ENCODE peak calls at places on chromosome 22, in four cellular contexts. J is A549, O is H1, W is endodermal cell. N is an unnamed sample. For H3K9me3, the result is how much of the 10 kb centered on the place peaks cover.

GRCh38 chr22:27682438-27682837 is 119.1 kb downstream of the MN1 start:
- DNase-seq in J (no peak), O (no peak), W (peak), N (no peak)

GRCh38 chr22:29291215-29291614 is 15.2 kb upstream of the GAS2L1 start:
- DNase-seq in W (peak), J (no peak), O (no peak), N (no peak)

GRCh38 chr22:44928711-44929347 is 81.0 kb downstream of the PHF21B start:
- DNase-seq in O (no peak), W (no peak), J (no peak), N (no peak)

GRCh38 chr22:37309221-37310074 is 27.1 kb downstream of the CYTH4 start:
- DNase-seq in O (no peak), J (no peak), W (no peak), N (no peak)

GRCh38 chr22:30390974-30391691 is 3.9 kb upstream of the RNF215 start:
- DNase-seq in J (peak), O (peak), W (peak), N (no peak)

GRCh38 chr22:29073618-29074275 is 912 bp downstream of the KREMEN1 start:
- DNase-seq in W (peak), O (no peak), J (no peak), N (peak)

GRCh38 chr22:46349681-46350080 is 14.2 kb downstream of the TRMU start:
- DNase-seq in W (no peak), J (no peak), O (no peak), N (no peak)

GRCh38 chr22:17366830-17367229 is 2.4 kb upstream of the CECR2 start:
- DNase-seq in J (peak), O (no peak), W (peak), N (no peak)

GRCh38 chr22:17172172-17172833 is 13.2 kb upstream of the HDHD5 start:
- DNase-seq in J (no peak), O (no peak), W (peak), N (no peak)

GRCh38 chr22:49934144-49934890 is 15.9 kb downstream of the CRELD2 start:
- DNase-seq in W (no peak), J (no peak), O (no peak), N (peak)

GRCh38 chr22:25193548-25193947 is 6.1 kb upstream of the CRYBB3 start:
- DNase-seq in J (no peak), W (peak), O (no peak), N (no peak)

GRCh38 chr22:28759861-28760560 is 12.5 kb upstream of the CCDC117 start:
- DNase-seq in O (peak), W (peak), J (no peak), N (no peak)

GRCh38 chr22:30546616-30547015 is at the start of gene SEC14L6:
- DNase-seq in J (no peak), O (no peak), W (no peak), N (no peak)

GRCh38 chr22:17829691-17830040 is 55.4 kb upstream of the BID start:
- DNase-seq in W (no peak), J (no peak), O (no peak), N (no peak)

GRCh38 chr22:45105281-45105700 is 58.4 kb upstream of the NUP50 start:
- DNase-seq in J (no peak), O (no peak), W (no peak), N (no peak)

GRCh38 chr22:28442951-28443876 is 236.4 kb downstream of the TTC28 start:
- DNase-seq in J (no peak), O (peak), W (peak), N (peak)

GRCh38 chr22:45096256-45096907 is 67.3 kb upstream of the NUP50 start:
- DNase-seq in J (peak), O (no peak), W (peak), N (no peak)

GRCh38 chr22:46008836-46009596 is 32.1 kb upstream of the WNT7B start:
- DNase-seq in O (no peak), W (no peak), J (no peak), N (no peak)

GRCh38 chr22:50260801-50261614 is 475 bp downstream of the MAPK12 start:
- DNase-seq in O (no peak), J (no peak), W (peak), N (no peak)

GRCh38 chr22:46087816-46088277 is 62.5 kb upstream of the PPARA start:
- DNase-seq in O (no peak), W (no peak), J (no peak), N (peak)

GRCh38 chr22:37567991-37568390 is 7.7 kb downstream of the CDC42EP1 start:
- DNase-seq in W (no peak), O (no peak), J (no peak), N (no peak)

GRCh38 chr22:42533638-42533977 is 14.0 kb upstream of the RRP7A start:
- DNase-seq in W (no peak), O (no peak), J (no peak), N (no peak)

GRCh38 chr22:50186181-50186731 is 543 bp downstream of the TRABD start:
- DNase-seq in O (no peak), J (no peak), W (no peak), N (no peak)

GRCh38 chr22:18992543-18993198 is 56.6 kb upstream of the PRODH start:
- DNase-seq in O (no peak), J (no peak), W (no peak), N (no peak)

GRCh38 chr22:38298312-38299000 is 18.8 kb downstream of the CSNK1E start:
- DNase-seq in J (no peak), W (peak), O (no peak), N (no peak)

GRCh38 chr22:37741312-37741795 is 44.5 kb downstream of the TRIOBP start:
- DNase-seq in J (peak), W (no peak), O (no peak), N (peak)

GRCh38 chr22:37199103-37199838 is 11.2 kb upstream of the C1QTNF6 start:
- DNase-seq in J (peak), O (peak), W (peak), N (peak)

GRCh38 chr22:17164392-17165024 is 5.4 kb upstream of the HDHD5 start:
- DNase-seq in J (peak), W (peak), O (no peak), N (no peak)

GRCh38 chr22:31241200-31241599 is 29.1 kb downstream of the LIMK2 start:
- DNase-seq in J (no peak), O (no peak), W (peak), N (no peak)

GRCh38 chr22:43827336-43827735 is 15.2 kb upstream of the EFCAB6 start:
- DNase-seq in W (no peak), J (no peak), O (no peak), N (no peak)

GRCh38 chr22:43827926-43828710 is 16.0 kb upstream of the EFCAB6 start:
- DNase-seq in J (no peak), W (peak), O (no peak), N (peak)

GRCh38 chr22:43824724-43825485 is 12.8 kb upstream of the EFCAB6 start:
- DNase-seq in O (no peak), W (peak), J (no peak), N (no peak)

GRCh38 chr22:43825651-43826050 is 13.5 kb upstream of the EFCAB6 start:
- DNase-seq in J (no peak), W (no peak), O (no peak), N (no peak)

GRCh38 chr22:43826142-43827093 is 14.3 kb upstream of the EFCAB6 start:
- DNase-seq in W (peak), J (peak), O (no peak), N (peak)
- H3K27ac ChIP-seq in W (no peak), J (peak), O (no peak), N (peak)

GRCh38 chr22:39303892-39304671 is 15.3 kb downstream of the RPL3 start:
- DNase-seq in W (no peak), O (no peak), J (no peak), N (no peak)

GRCh38 chr22:39308614-39309363 is 10.6 kb downstream of the RPL3 start:
- DNase-seq in W (peak), O (no peak), J (peak), N (peak)

GRCh38 chr22:39309364-39309861 is 10.0 kb downstream of the RPL3 start:
- DNase-seq in O (no peak), W (peak), J (no peak), N (no peak)

GRCh38 chr22:39303358-39303757 is 16.1 kb downstream of the RPL3 start:
- DNase-seq in W (no peak), J (no peak), O (no peak), N (no peak)

GRCh38 chr22:39306456-39307361 is 12.7 kb downstream of the RPL3 start:
- DNase-seq in O (no peak), W (peak), J (no peak), N (no peak)
- TF ChIP-seq CTCF in O (peak), W (peak), J (peak), N (no peak)

DNA sequence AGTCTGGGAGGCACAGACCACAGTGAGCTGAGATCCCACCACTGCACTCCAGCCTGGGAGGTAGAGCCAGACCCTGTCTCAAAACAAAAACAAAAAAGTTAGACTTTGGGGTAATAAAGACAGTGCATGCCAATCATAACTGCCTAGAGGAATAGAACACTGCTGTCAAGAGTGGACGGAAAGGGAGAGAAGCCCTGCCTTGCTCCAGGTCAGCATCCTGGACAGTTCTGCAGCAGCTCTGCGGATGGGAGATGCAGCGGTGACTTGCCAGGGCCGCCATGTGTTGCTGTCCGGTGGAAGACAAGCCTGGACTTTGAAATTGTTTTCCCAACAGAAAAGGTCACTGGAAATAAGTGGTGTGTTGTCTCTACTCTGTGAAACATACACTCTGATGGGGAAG is 618.2 kb downstream of the TBC1D22A start:
- DNase-seq in J (no peak), W (no peak), O (no peak), N (peak)
- H3K9me3 ChIP-seq in J (under half), W (half or more), O (half or more), N (under half)

GRCh38 chr22:21921729-21922128 is 30.9 kb downstream of the PPM1F start:
- DNase-seq in J (no peak), W (peak), O (peak), N (no peak)
- H3K27ac ChIP-seq in J (no peak), W (no peak), O (peak), N (no peak)

GRCh38 chr22:33917744-33918406 is 2.4 kb downstream of the LARGE1 start:
- DNase-seq in J (no peak), W (peak), O (no peak), N (no peak)
- TF ChIP-seq CTCF in J (peak), W (peak), O (peak), N (no peak)

DNA sequence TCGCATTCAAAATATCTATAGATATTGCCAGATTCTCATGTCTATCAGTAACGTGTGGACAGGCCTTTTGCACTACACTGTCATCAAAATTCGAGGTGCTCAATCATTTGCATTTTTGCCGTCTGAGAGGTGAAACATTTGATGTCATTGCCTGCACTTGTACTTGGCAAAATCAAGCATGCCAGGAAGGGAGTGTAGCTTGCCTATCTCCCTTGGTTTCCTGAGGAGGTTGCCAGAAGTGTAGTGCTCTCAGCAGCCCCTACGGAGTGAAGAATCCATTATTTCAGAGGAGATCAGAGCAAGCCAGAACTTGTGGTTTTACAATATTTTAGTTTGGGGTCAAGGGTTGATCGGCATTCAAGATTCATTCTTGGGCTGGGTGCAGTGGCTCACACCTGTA is 30.2 kb upstream of the APOL5 start:
- DNase-seq in J (no peak), O (no peak), W (no peak), N (no peak)
- H3K9me3 ChIP-seq in J (under half), O (under half), W (under half), N (under half)

DNA sequence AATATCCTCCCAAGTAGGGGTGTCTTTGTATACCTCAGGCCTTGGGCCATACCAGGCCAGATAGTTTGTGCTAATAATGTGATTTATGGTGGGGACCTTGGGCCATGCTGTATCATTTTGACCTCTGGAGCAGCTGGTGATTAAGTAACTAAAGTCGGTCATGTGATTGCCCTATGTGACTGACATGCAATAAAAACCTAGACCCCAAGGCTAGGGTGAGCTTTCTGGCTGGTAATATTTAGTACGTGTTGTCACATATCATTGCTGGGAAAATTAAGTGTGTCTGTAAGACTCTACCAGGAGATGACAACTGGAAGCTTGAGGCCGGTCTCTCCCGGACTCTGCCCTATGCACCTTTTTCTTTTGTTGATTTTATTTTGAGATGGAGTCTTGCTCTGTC is 12.6 kb upstream of the TFIP11 start:
- DNase-seq in O (no peak), J (no peak), W (no peak), N (no peak)
- H3K27ac ChIP-seq in O (no peak), J (no peak), W (no peak), N (no peak)

DNA sequence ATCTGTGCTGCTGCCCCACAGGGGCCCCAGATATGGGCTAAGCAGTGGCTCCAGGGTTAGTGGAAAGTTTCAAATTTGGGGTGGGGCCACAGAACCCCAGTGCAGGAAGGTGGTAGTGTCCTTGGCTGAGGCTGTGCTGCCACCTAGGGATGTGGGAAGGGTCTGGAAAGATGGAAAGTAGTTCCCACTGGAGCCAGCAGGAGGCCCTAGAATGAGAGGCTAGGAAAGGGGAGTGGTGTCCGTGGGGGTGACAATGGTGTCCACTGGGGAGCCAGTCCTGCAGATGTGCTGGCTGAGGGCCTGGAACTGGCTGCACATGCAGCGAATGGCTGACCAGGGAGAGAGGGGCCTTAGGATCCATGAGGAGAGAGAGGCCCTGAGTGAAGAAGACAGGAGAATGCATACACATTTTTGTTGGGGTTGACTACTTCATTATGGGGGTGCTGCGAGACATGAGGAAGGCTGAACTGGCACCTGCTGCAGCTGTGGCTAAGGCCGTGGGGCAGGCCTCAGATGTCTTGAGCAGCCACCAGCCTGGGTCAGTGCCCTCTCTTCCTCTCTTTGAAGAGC is 21.1 kb downstream of the RFPL3 start:
- DNase-seq in J (peak), W (peak), O (no peak), N (no peak)
- TF ChIP-seq CTCF in J (peak), W (peak), O (peak), N (no peak)

GRCh38 chr22:48894064-48894671 is 933.5 kb downstream of the BRD1 start:
- DNase-seq in J (peak), O (no peak), W (peak), N (no peak)
- H3K9me3 ChIP-seq in J (under half), O (under half), W (under half), N (under half)

DNA sequence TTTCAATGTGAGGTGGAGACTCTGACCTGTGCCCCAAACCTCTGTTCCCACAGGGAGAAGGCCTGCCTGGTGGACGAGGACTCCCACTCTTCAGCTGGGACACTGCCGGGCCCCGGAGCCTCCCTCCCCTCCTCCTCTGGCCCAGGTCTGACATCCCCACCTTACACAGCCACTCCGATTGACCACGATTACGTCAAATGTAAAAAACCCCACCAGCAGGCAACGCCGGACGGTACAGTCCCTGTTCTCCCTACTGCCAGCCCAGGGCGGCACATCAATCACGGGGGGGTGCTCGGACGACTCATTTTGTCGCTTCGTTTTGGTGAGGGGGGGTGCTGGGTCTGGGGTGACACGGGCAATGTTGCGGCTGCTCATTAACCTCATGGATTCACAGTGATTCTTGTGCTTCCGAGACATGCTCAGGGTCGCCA is 83.3 kb upstream of the SUSD2 start:
- DNase-seq in J (no peak), W (no peak), O (no peak), N (peak)
- H3K27ac ChIP-seq in J (no peak), W (no peak), O (no peak), N (no peak)